ENCODE peak calls at places on chromosomes 12 and 14, in seven cellular contexts. I is effector memory CD8-positive, alpha-beta T cell; G is RWPE2; R is stimulated activated effector memory CD8-positive, alpha-beta T cell treated with anti-CD3 and anti-CD28 coated beads, Interleukin-12 subunit alpha, Interleukin-12 subunit beta, amount 100 ng/mL, for 72 hours; X is gastroesophageal sphincter; L is activated CD8-positive, alpha-beta T cell treated with anti-CD3 and anti-CD28 coated beads for 36 hours; N is thoracic aorta. P is an unnamed sample.

GRCh38 chr12:1126089-1126488 is 135.1 kb downstream of the ERC1 start:
- ATAC-seq in I (peak), G (no peak), R (peak), X (no peak), L (peak), N (no peak), P (no peak)

GRCh38 chr12:113766880-113767878 is 198.9 kb downstream of the RBM19 start:
- ATAC-seq in I (no peak), G (peak), R (no peak), X (no peak), L (no peak), N (no peak), P (no peak)

GRCh38 chr12:4809449-4810218 is 89.4 kb downstream of the GALNT8 start:
- ATAC-seq in I (no peak), G (peak), R (no peak), X (peak), L (no peak), N (no peak), P (no peak)

GRCh38 chr12:86660488-86661171 is 404.4 kb upstream of the MGAT4C start:
- ATAC-seq in I (no peak), G (peak), R (no peak), X (no peak), L (no peak), N (no peak), P (peak)

GRCh38 chr14:72755766-72756165 is 138.1 kb downstream of the DPF3 start:
- ATAC-seq in I (no peak), G (no peak), R (no peak), X (no peak), L (no peak), N (no peak), P (no peak)

GRCh38 chr14:61178226-61179060 is 102.7 kb downstream of the TMEM30B start:
- ATAC-seq in I (no peak), G (peak), R (peak), X (no peak), L (peak), N (peak), P (peak)

GRCh38 chr12:38931461-38931860 is 26.1 kb upstream of the CPNE8 start:
- ATAC-seq in I (no peak), G (no peak), R (no peak), X (no peak), L (no peak), N (no peak), P (no peak)

GRCh38 chr12:7079826-7080125 is 12.5 kb downstream of the C1R start:
- ATAC-seq in I (no peak), G (peak), R (no peak), X (peak), L (no peak), N (no peak), P (peak)

GRCh38 chr14:74638066-74638465 is 26.0 kb upstream of the LTBP2 start:
- ATAC-seq in I (peak), G (no peak), R (no peak), X (no peak), L (no peak), N (no peak), P (no peak)

GRCh38 chr14:72948481-72949138 is 22.3 kb downstream of the DCAF4 start:
- ATAC-seq in I (peak), G (peak), R (peak), X (no peak), L (no peak), N (no peak), P (no peak)

GRCh38 chr12:86256169-86256568 is at the start of gene MGAT4C:
- ATAC-seq in I (no peak), G (no peak), R (no peak), X (no peak), L (no peak), N (no peak), P (no peak)

GRCh38 chr12:32512379-32512778 is 113.0 kb downstream of the FGD4 start:
- ATAC-seq in I (no peak), G (no peak), R (no peak), X (no peak), L (no peak), N (no peak), P (no peak)

GRCh38 chr12:25056486-25057130 is 107.7 kb upstream of the BCAT1 start:
- ATAC-seq in I (no peak), G (peak), R (no peak), X (no peak), L (no peak), N (no peak), P (no peak)

GRCh38 chr12:780750-781379 is 28.5 kb downstream of the WNK1 start:
- ATAC-seq in I (no peak), G (no peak), R (peak), X (no peak), L (peak), N (no peak), P (no peak)

GRCh38 chr14:43361766-43362165 is 1145.3 kb downstream of the FSCB start:
- ATAC-seq in I (no peak), G (no peak), R (no peak), X (no peak), L (no peak), N (no peak), P (no peak)

GRCh38 chr12:29769162-29769820 is 14.5 kb downstream of the TMTC1 start:
- ATAC-seq in I (no peak), G (peak), R (no peak), X (peak), L (no peak), N (peak), P (peak)

GRCh38 chr14:53840444-53840843 is 116.2 kb downstream of the BMP4 start:
- ATAC-seq in I (no peak), G (peak), R (no peak), X (no peak), L (no peak), N (no peak), P (peak)

GRCh38 chr14:103721334-103722120 is 5.9 kb downstream of the ZFYVE21 start:
- ATAC-seq in I (no peak), G (peak), R (peak), X (peak), L (no peak), N (no peak), P (peak)

GRCh38 chr14:31261859-31262739 is 54.5 kb upstream of the HECTD1 start:
- ATAC-seq in I (no peak), G (no peak), R (no peak), X (peak), L (no peak), N (no peak), P (peak)

GRCh38 chr12:65759735-65760134 is 64.5 kb upstream of the HMGA2 start:
- ATAC-seq in I (no peak), G (no peak), R (no peak), X (no peak), L (no peak), N (no peak), P (no peak)

GRCh38 chr12:20486233-20486632 is 117.9 kb downstream of the PDE3A start:
- ATAC-seq in I (no peak), G (no peak), R (no peak), X (no peak), L (no peak), N (no peak), P (no peak)

GRCh38 chr12:26224657-26225056 is 29.3 kb downstream of the SSPN start:
- ATAC-seq in I (no peak), G (no peak), R (no peak), X (no peak), L (no peak), N (no peak), P (no peak)

GRCh38 chr12:120886194-120887018 is 17.8 kb downstream of the SPPL3 start:
- ATAC-seq in I (peak), G (no peak), R (peak), X (no peak), L (peak), N (no peak), P (peak)

GRCh38 chr14:54564799-54565235 is 2.1 kb upstream of the SAMD4A start:
- ATAC-seq in I (peak), G (peak), R (peak), X (no peak), L (peak), N (no peak), P (no peak)

GRCh38 chr12:93387780-93388179 is 10.1 kb downstream of the NUDT4 start:
- ATAC-seq in I (no peak), G (peak), R (peak), X (no peak), L (peak), N (no peak), P (no peak)

GRCh38 chr12:1797991-1798733 is 22.2 kb upstream of the LRTM2 start:
- ATAC-seq in I (no peak), G (no peak), R (no peak), X (no peak), L (no peak), N (no peak), P (no peak)

GRCh38 chr14:75510547-75510946 is 11.7 kb upstream of the BATF start:
- ATAC-seq in I (no peak), G (no peak), R (peak), X (no peak), L (no peak), N (no peak), P (no peak)

GRCh38 chr14:50047274-50047676 is 69.1 kb downstream of the VCPKMT start:
- ATAC-seq in I (no peak), G (peak), R (no peak), X (no peak), L (no peak), N (no peak), P (peak)

GRCh38 chr14:20328705-20329104 is 4.4 kb downstream of the CCNB1IP1 start:
- ATAC-seq in I (no peak), G (no peak), R (no peak), X (no peak), L (no peak), N (no peak), P (no peak)

GRCh38 chr14:36508418-36509051 is 11.5 kb downstream of the NKX2-1 start:
- ATAC-seq in I (no peak), G (no peak), R (no peak), X (no peak), L (no peak), N (no peak), P (no peak)

GRCh38 chr14:52850520-52850919 is 59.1 kb upstream of the GNPNAT1 start:
- ATAC-seq in I (no peak), G (no peak), R (no peak), X (no peak), L (no peak), N (no peak), P (no peak)

GRCh38 chr12:6959376-6960290 is 8.5 kb downstream of the PTPN6 start:
- ATAC-seq in I (no peak), G (no peak), R (no peak), X (peak), L (no peak), N (no peak), P (no peak)

GRCh38 chr14:66139432-66139831 is 346.7 kb upstream of the CCDC196 start:
- ATAC-seq in I (no peak), G (no peak), R (no peak), X (no peak), L (no peak), N (no peak), P (no peak)

GRCh38 chr14:21229821-21230220 is 39.4 kb downstream of the HNRNPC start:
- ATAC-seq in I (peak), G (no peak), R (peak), X (no peak), L (peak), N (no peak), P (no peak)

GRCh38 chr14:53709381-53709780 is 247.2 kb downstream of the BMP4 start:
- ATAC-seq in I (no peak), G (no peak), R (no peak), X (no peak), L (no peak), N (no peak), P (no peak)

GRCh38 chr14:43132441-43132840 is 1374.6 kb downstream of the FSCB start:
- ATAC-seq in I (no peak), G (no peak), R (no peak), X (no peak), L (no peak), N (no peak), P (no peak)

GRCh38 chr14:35122696-35123387 is 490 bp downstream of the PRORP start:
- ATAC-seq in I (no peak), G (peak), R (no peak), X (peak), L (no peak), N (no peak), P (peak)

GRCh38 chr12:102885043-102885932 is 31.8 kb downstream of the PAH start:
- ATAC-seq in I (no peak), G (no peak), R (no peak), X (no peak), L (no peak), N (no peak), P (no peak)

GRCh38 chr14:30214456-30215090 is 286.9 kb upstream of the PRKD1 start:
- ATAC-seq in I (no peak), G (peak), R (no peak), X (peak), L (no peak), N (peak), P (peak)

P was measured in esophagus mucosa.